ENCODE peak calls at places on chromosomes 11 and 22, in six cellular contexts. I is kidney; C is vagina; Z is fibroblast of pulmonary artery; N is effector memory CD8-positive, alpha-beta T cell; E is activated gamma-delta T cell treated with Interleukin-2 at 50 U/mL for 16 hours. S is an unnamed sample.

GRCh38 chr11:61851128-61851899 is 23.2 kb downstream of the FADS2 start:
- DNase-seq in I (no peak), C (no peak), Z (no peak), N (no peak), E (no peak), S (no peak)

GRCh38 chr22:20292108-20292507 is 24.0 kb upstream of the RTN4R start:
- DNase-seq in I (no peak), C (no peak), Z (no peak), N (no peak), E (no peak), S (no peak)

GRCh38 chr11:90434858-90435257 is 212.0 kb upstream of the CHORDC1 start:
- DNase-seq in I (no peak), C (no peak), Z (no peak), N (no peak), E (no peak), S (peak)

GRCh38 chr22:49934144-49934890 is 15.9 kb downstream of the CRELD2 start:
- DNase-seq in I (peak), C (no peak), Z (no peak), N (no peak), E (no peak), S (no peak)

GRCh38 chr11:8941341-8942103 is 1.3 kb downstream of the ASCL3 start:
- DNase-seq in I (no peak), C (no peak), Z (no peak), N (no peak), E (no peak), S (no peak)

GRCh38 chr11:117356126-117356761 is 28.6 kb downstream of the CEP164 start:
- DNase-seq in I (no peak), C (no peak), Z (no peak), N (no peak), E (no peak), S (no peak)

GRCh38 chr11:99020324-99021225 is at the start of gene CNTN5:
- DNase-seq in I (peak), C (no peak), Z (peak), N (no peak), E (no peak), S (peak)

GRCh38 chr22:22245256-22245909 is 797 bp downstream of the VPREB1 start:
- DNase-seq in I (no peak), C (no peak), Z (no peak), N (no peak), E (no peak), S (no peak)

GRCh38 chr11:133501643-133502535 is 30.4 kb downstream of the OPCML start:
- DNase-seq in I (no peak), C (peak), Z (no peak), N (no peak), E (no peak), S (no peak)

GRCh38 chr22:27420817-27421361 is 380.7 kb downstream of the MN1 start:
- DNase-seq in I (peak), C (no peak), Z (peak), N (no peak), E (no peak), S (no peak)

GRCh38 chr11:44258839-44259420 is 51.0 kb downstream of the ALX4 start:
- DNase-seq in I (no peak), C (no peak), Z (no peak), N (no peak), E (no peak), S (no peak)

GRCh38 chr11:11567862-11568650 is 53.7 kb downstream of the GALNT18 start:
- DNase-seq in I (no peak), C (no peak), Z (no peak), N (no peak), E (no peak), S (no peak)